ENCODE peak calls at places on chromosomes 16 and 17, in four cellular contexts. One of them, this sample, is unnamed.

GRCh38 chr17:19016881-19017280 is 12.3 kb upstream of the FAM83G start:
- DNase-seq in stimulated activated CD4-positive, alpha-beta T cell treated with anti-CD3 and anti-CD28 coated beads, Interleukin-2, amount 100 ng/mL, for 48 hours: no peak
- DNase-seq in lung: no peak
- DNase-seq in nephron progenitor cell: no peak
- DNase-seq in this sample: no peak

GRCh38 chr17:80827646-80828643 is 163.7 kb upstream of the CHMP6 start:
- DNase-seq in stimulated activated CD4-positive, alpha-beta T cell treated with anti-CD3 and anti-CD28 coated beads, Interleukin-2, amount 100 ng/mL, for 48 hours: no peak
- DNase-seq in lung: no peak
- DNase-seq in nephron progenitor cell: peak
- DNase-seq in this sample: no peak

GRCh38 chr17:40551874-40552768 is 13.2 kb downstream of the CCR7 start:
- DNase-seq in stimulated activated CD4-positive, alpha-beta T cell treated with anti-CD3 and anti-CD28 coated beads, Interleukin-2, amount 100 ng/mL, for 48 hours: no peak
- DNase-seq in lung: peak
- DNase-seq in nephron progenitor cell: no peak
- DNase-seq in this sample: no peak

GRCh38 chr17:74299618-74300009 is 25.6 kb downstream of the DNAI2 start:
- DNase-seq in stimulated activated CD4-positive, alpha-beta T cell treated with anti-CD3 and anti-CD28 coated beads, Interleukin-2, amount 100 ng/mL, for 48 hours: no peak
- DNase-seq in lung: no peak
- DNase-seq in nephron progenitor cell: no peak
- DNase-seq in this sample: no peak

GRCh38 chr16:66129196-66129595 is 237.3 kb upstream of the CDH5 start:
- DNase-seq in stimulated activated CD4-positive, alpha-beta T cell treated with anti-CD3 and anti-CD28 coated beads, Interleukin-2, amount 100 ng/mL, for 48 hours: no peak
- DNase-seq in lung: no peak
- DNase-seq in nephron progenitor cell: no peak
- DNase-seq in this sample: no peak

GRCh38 chr17:73765824-73766563 is 121.7 kb upstream of the SDK2 start:
- DNase-seq in stimulated activated CD4-positive, alpha-beta T cell treated with anti-CD3 and anti-CD28 coated beads, Interleukin-2, amount 100 ng/mL, for 48 hours: no peak
- DNase-seq in lung: no peak
- DNase-seq in nephron progenitor cell: no peak
- DNase-seq in this sample: no peak

GRCh38 chr16:81908466-81909230 is 102.6 kb downstream of the SDR42E1 start:
- DNase-seq in stimulated activated CD4-positive, alpha-beta T cell treated with anti-CD3 and anti-CD28 coated beads, Interleukin-2, amount 100 ng/mL, for 48 hours: no peak
- DNase-seq in lung: no peak
- DNase-seq in nephron progenitor cell: no peak
- DNase-seq in this sample: no peak

GRCh38 chr17:29193146-29193545 is 12.9 kb upstream of the MYO18A start:
- DNase-seq in stimulated activated CD4-positive, alpha-beta T cell treated with anti-CD3 and anti-CD28 coated beads, Interleukin-2, amount 100 ng/mL, for 48 hours: no peak
- DNase-seq in lung: no peak
- DNase-seq in nephron progenitor cell: no peak
- DNase-seq in this sample: no peak

GRCh38 chr17:69773081-69773480 is 301.9 kb upstream of the KCNJ16 start:
- DNase-seq in stimulated activated CD4-positive, alpha-beta T cell treated with anti-CD3 and anti-CD28 coated beads, Interleukin-2, amount 100 ng/mL, for 48 hours: no peak
- DNase-seq in lung: no peak
- DNase-seq in nephron progenitor cell: no peak
- DNase-seq in this sample: no peak

GRCh38 chr17:64354824-64355535 is 35.7 kb downstream of the PECAM1 start:
- DNase-seq in stimulated activated CD4-positive, alpha-beta T cell treated with anti-CD3 and anti-CD28 coated beads, Interleukin-2, amount 100 ng/mL, for 48 hours: no peak
- DNase-seq in lung: no peak
- DNase-seq in nephron progenitor cell: no peak
- DNase-seq in this sample: no peak

GRCh38 chr16:65965632-65966031 is 400.9 kb upstream of the CDH5 start:
- DNase-seq in stimulated activated CD4-positive, alpha-beta T cell treated with anti-CD3 and anti-CD28 coated beads, Interleukin-2, amount 100 ng/mL, for 48 hours: no peak
- DNase-seq in lung: no peak
- DNase-seq in nephron progenitor cell: no peak
- DNase-seq in this sample: no peak

GRCh38 chr17:14203392-14203791 is 33.3 kb downstream of the CDRT15 start:
- DNase-seq in stimulated activated CD4-positive, alpha-beta T cell treated with anti-CD3 and anti-CD28 coated beads, Interleukin-2, amount 100 ng/mL, for 48 hours: no peak
- DNase-seq in lung: no peak
- DNase-seq in nephron progenitor cell: no peak
- DNase-seq in this sample: no peak

GRCh38 chr17:39229274-39229913 is 3.6 kb upstream of the STAC2 start:
- DNase-seq in stimulated activated CD4-positive, alpha-beta T cell treated with anti-CD3 and anti-CD28 coated beads, Interleukin-2, amount 100 ng/mL, for 48 hours: no peak
- DNase-seq in lung: no peak
- DNase-seq in nephron progenitor cell: no peak
- DNase-seq in this sample: no peak

GRCh38 chr17:75856062-75856681 is 1.0 kb upstream of the WBP2 start:
- DNase-seq in stimulated activated CD4-positive, alpha-beta T cell treated with anti-CD3 and anti-CD28 coated beads, Interleukin-2, amount 100 ng/mL, for 48 hours: no peak
- DNase-seq in lung: no peak
- DNase-seq in nephron progenitor cell: no peak
- DNase-seq in this sample: peak

GRCh38 chr16:4938683-4939030 is 1.7 kb upstream of the PPL start:
- DNase-seq in stimulated activated CD4-positive, alpha-beta T cell treated with anti-CD3 and anti-CD28 coated beads, Interleukin-2, amount 100 ng/mL, for 48 hours: no peak
- DNase-seq in lung: no peak
- DNase-seq in nephron progenitor cell: no peak
- DNase-seq in this sample: no peak

GRCh38 chr17:57666198-57666870 is 78.8 kb downstream of the CCDC182 start:
- DNase-seq in stimulated activated CD4-positive, alpha-beta T cell treated with anti-CD3 and anti-CD28 coated beads, Interleukin-2, amount 100 ng/mL, for 48 hours: no peak
- DNase-seq in lung: no peak
- DNase-seq in nephron progenitor cell: no peak
- DNase-seq in this sample: no peak

This sample was measured in neural crest cell.